ENCODE peak calls at places on chromosomes 7 and 10, in eight cellular contexts. N is esophagus muscularis mucosa, H is DND-41, F is breast epithelium, Q is AG04450, J is HCT116, M is pancreas, R is ovary. O is an unnamed sample. For H3K27me3, the result is how much of the 10 kb centered on the place peaks cover.

GRCh38 chr7:92295391-92295790 is 49.6 kb downstream of the ANKIB1 start:
- DNase-seq in N (no peak), H (no peak), F (no peak), Q (no peak), J (no peak), M (no peak), R (no peak), O (no peak)

GRCh38 chr10:28151636-28152035 is 151.2 kb downstream of the MPP7 start:
- DNase-seq in N (no peak), H (no peak), F (no peak), Q (no peak), J (no peak), M (no peak), R (no peak), O (no peak)

GRCh38 chr7:26655761-26656160 is 208.6 kb downstream of the SKAP2 start:
- DNase-seq in N (no peak), H (no peak), F (no peak), Q (no peak), J (no peak), M (no peak), R (no peak), O (no peak)

GRCh38 chr7:130793855-130794618 is 60.0 kb upstream of the KLF14 start:
- DNase-seq in N (no peak), H (no peak), F (no peak), Q (no peak), J (peak), M (no peak), R (peak), O (no peak)

GRCh38 chr7:30321089-30321991 is 36.9 kb downstream of the ZNRF2 start:
- DNase-seq in N (no peak), H (no peak), F (no peak), Q (no peak), J (no peak), M (no peak), R (no peak), O (peak)

GRCh38 chr7:41244246-41244645 is 458.6 kb downstream of the INHBA start:
- DNase-seq in N (no peak), H (no peak), F (no peak), Q (no peak), J (no peak), M (no peak), R (no peak), O (no peak)

GRCh38 chr10:23405540-23405939 is 33.3 kb upstream of the OTUD1 start:
- DNase-seq in N (no peak), H (no peak), F (no peak), Q (peak), J (no peak), M (no peak), R (no peak), O (no peak)

GRCh38 chr7:73740771-73741170 is 2.2 kb upstream of the ABHD11 start:
- DNase-seq in N (no peak), H (no peak), F (no peak), Q (no peak), J (no peak), M (no peak), R (no peak), O (no peak)

GRCh38 chr10:71966046-71967004 is 2.1 kb downstream of the CHST3 start:
- DNase-seq in N (no peak), H (no peak), F (no peak), Q (no peak), J (no peak), M (no peak), R (peak), O (no peak)

GRCh38 chr7:151921451-151921850 is 34.8 kb upstream of the GALNTL5 start:
- DNase-seq in N (no peak), H (no peak), F (no peak), Q (no peak), J (no peak), M (no peak), R (no peak), O (no peak)

GRCh38 chr7:24290004-24290641 is 6.1 kb downstream of the NPY start:
- DNase-seq in N (no peak), H (peak), F (no peak), Q (no peak), J (peak), M (no peak), R (no peak), O (peak)

GRCh38 chr7:101165075-101165957 is at the start of gene VGF:
- DNase-seq in N (peak), H (no peak), F (peak), Q (peak), J (peak), M (peak), R (peak), O (peak)
- H3K4me3 ChIP-seq in N (peak), H (peak), F (peak), Q (peak), J (peak), M (no peak), R (no peak), O (peak)

DNA sequence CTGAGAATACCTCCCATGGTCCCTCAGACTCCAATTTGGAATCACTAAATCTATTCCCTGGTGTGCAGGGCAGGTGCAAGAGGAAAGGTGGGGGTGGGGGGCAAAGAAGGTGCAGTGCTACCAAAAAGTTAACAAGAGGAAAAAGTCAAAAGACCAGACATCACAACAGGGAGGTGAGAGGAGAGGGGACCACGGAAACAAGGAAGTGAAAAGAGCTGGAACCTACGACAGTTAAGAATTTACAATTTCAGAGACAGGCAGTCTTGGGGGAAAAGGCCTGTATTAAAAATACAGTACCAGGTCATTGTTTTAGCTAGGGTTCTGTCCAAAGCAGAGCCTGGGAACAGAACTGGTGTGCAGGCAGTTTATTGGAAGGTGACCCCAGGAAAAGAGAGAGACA is 14.6 kb downstream of the ITGB1 start:
- DNase-seq in N (no peak), H (no peak), F (no peak), Q (no peak), J (no peak), M (no peak), R (no peak), O (no peak)
- H3K27ac ChIP-seq in N (peak), H (no peak), F (no peak), Q (no peak), J (no peak), M (no peak), R (no peak), O (no peak)

GRCh38 chr10:49688920-49689319 is 9.5 kb downstream of the C10orf53 start:
- DNase-seq in N (no peak), H (no peak), F (no peak), Q (no peak), J (no peak), M (no peak), R (no peak), O (no peak)

GRCh38 chr10:49689882-49690510 is 10.5 kb downstream of the C10orf53 start:
- DNase-seq in N (no peak), H (no peak), F (no peak), Q (no peak), J (no peak), M (no peak), R (no peak), O (no peak)

GRCh38 chr10:49690673-49691356 is 11.4 kb downstream of the C10orf53 start:
- DNase-seq in N (peak), H (no peak), F (no peak), Q (no peak), J (no peak), M (no peak), R (no peak), O (no peak)

GRCh38 chr10:49682879-49683278 is 3.4 kb downstream of the C10orf53 start:
- DNase-seq in N (no peak), H (no peak), F (no peak), Q (no peak), J (no peak), M (no peak), R (no peak), O (no peak)

DNA sequence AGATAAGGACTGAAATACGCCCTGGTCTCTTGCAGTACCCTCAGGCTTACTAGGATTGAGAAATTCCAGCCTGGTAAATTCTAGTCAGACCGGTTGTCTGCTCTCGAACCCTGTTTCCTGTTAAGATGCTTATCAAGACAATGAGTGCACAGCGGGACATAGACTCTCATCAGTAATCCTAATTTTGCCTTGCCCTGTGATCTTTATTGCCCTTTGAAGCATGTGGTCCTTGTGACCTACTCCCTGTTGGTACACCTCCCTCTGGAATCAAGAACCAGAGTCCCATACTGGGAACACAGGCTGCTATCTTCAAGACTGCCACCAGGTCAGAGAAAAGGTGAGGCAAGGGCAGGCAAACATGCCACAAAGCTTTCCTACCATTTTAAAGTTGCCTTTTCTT is 7.2 kb downstream of the C10orf53 start:
- DNase-seq in N (peak), H (no peak), F (no peak), Q (no peak), J (no peak), M (no peak), R (no peak), O (no peak)
- H3K27me3 ChIP-seq in N (under half), H (under half), F (under half), Q (under half), J (under half), M (under half), R (under half), O (under half)

GRCh38 chr10:98446121-98446655 is 547 bp downstream of the HPS1 start:
- DNase-seq in N (peak), H (no peak), F (no peak), Q (no peak), J (no peak), M (peak), R (peak), O (peak)

GRCh38 chr10:98446656-98447221 is at the start of gene HPS1:
- DNase-seq in N (peak), H (peak), F (peak), Q (no peak), J (no peak), M (peak), R (peak), O (peak)

GRCh38 chr10:98444314-98445006 is 2.3 kb downstream of the HPS1 start:
- DNase-seq in N (peak), H (no peak), F (no peak), Q (no peak), J (no peak), M (no peak), R (no peak), O (no peak)

GRCh38 chr10:98449287-98449686 is 2.6 kb upstream of the HPS1 start:
- DNase-seq in N (no peak), H (no peak), F (no peak), Q (no peak), J (no peak), M (no peak), R (no peak), O (no peak)

GRCh38 chr10:98445200-98445812 is 1.4 kb downstream of the HPS1 start:
- DNase-seq in N (peak), H (no peak), F (no peak), Q (no peak), J (no peak), M (no peak), R (no peak), O (no peak)
- H3K4me3 ChIP-seq in N (no peak), H (peak), F (peak), Q (peak), J (peak), M (no peak), R (no peak), O (peak)

DNA sequence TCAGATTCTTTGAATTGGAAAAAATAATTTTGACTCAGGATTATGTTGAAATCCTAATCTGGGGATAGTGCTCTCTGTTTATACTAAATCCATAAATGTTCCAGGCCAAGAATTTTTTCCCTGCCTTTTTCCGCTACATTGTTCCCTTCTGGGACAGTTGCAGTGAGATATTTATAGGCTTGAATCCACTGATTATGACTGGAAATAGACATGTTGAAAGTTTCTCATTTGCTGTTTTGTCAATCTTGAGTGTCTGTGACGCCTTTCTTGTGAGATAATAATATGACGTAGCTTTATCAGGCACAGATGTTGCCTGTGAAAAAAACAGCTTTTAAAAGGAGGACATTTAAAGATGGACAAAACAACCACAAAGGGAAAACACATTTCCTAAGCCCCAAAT is 155.9 kb downstream of the ARID5B start:
- DNase-seq in N (no peak), H (no peak), F (no peak), Q (no peak), J (no peak), M (no peak), R (no peak), O (no peak)
- H3K27ac ChIP-seq in N (peak), H (no peak), F (peak), Q (no peak), J (no peak), M (no peak), R (peak), O (no peak)

DNA sequence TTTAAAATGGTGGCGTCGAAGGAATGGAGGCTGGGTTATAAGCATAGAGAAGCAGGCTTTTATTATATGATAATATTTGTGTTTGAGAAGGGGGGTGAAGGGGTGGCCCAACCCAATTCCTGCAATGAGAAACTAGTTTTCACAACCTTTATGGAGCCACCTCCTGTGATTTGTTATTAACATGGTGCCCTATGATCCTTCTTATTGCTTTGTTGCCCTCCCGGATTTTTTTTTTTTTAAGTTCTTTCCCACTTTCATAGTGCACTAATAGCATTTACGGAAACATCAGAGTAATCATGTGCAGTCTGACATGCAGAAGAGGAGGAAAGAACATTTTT is 324 bp upstream of the TSPAN12 start:
- DNase-seq in N (no peak), H (no peak), F (no peak), Q (no peak), J (no peak), M (no peak), R (no peak), O (no peak)
- H3K27me3 ChIP-seq in N (under half), H (under half), F (under half), Q (under half), J (under half), M (under half), R (under half), O (under half)

GRCh38 chr7:132575987-132576722 is at the start of gene PLXNA4:
- DNase-seq in N (no peak), H (no peak), F (no peak), Q (no peak), J (no peak), M (no peak), R (peak), O (no peak)
- H3K4me3 ChIP-seq in N (peak), H (no peak), F (peak), Q (peak), J (no peak), M (no peak), R (peak), O (peak)

GRCh38 chr10:127951861-127952574 is 45.1 kb downstream of the PTPRE start:
- DNase-seq in N (no peak), H (no peak), F (no peak), Q (no peak), J (no peak), M (no peak), R (no peak), O (no peak)
- H3K27ac ChIP-seq in N (no peak), H (no peak), F (no peak), Q (no peak), J (no peak), M (no peak), R (no peak), O (no peak)

GRCh38 chr7:102407910-102408309 is 11.7 kb downstream of the PRKRIP1 start:
- DNase-seq in N (no peak), H (no peak), F (no peak), Q (no peak), J (no peak), M (no peak), R (no peak), O (no peak)
- H3K27me3 ChIP-seq in N (under half), H (under half), F (under half), Q (under half), J (under half), M (under half), R (under half), O (under half)

O was measured in naive thymus-derived CD4-positive, alpha-beta T cell.